ENCODE peak calls at places on chromosomes 11 and 22, in four cellular contexts. One of them, this sample, is unnamed.
A peak's percentile ranks its signal among the peaks of the same experiment; 100 is the strongest.

GRCh38 chr11:66172146-66172545 is 96.3 kb upstream of the RAB1B start:
- DNase-seq in neuronal stem cell: no peak
- DNase-seq in mesenchymal stem cell: peak; percentile 28
- DNase-seq in H1: no peak
- DNase-seq in this sample: peak; percentile 27

GRCh38 chr11:19444231-19444630 is 203.5 kb upstream of the E2F8 start:
- DNase-seq in H1: no peak
- DNase-seq in mesenchymal stem cell: peak; percentile 18
- DNase-seq in neuronal stem cell: no peak
- DNase-seq in this sample: no peak

GRCh38 chr11:93921695-93922468 is 71.5 kb upstream of the VSTM5 start:
- DNase-seq in mesenchymal stem cell: peak; percentile 68
- DNase-seq in H1: peak; percentile 71
- DNase-seq in neuronal stem cell: peak; percentile 54
- DNase-seq in this sample: peak; percentile 57

GRCh38 chr11:22342599-22343138 is 4.5 kb downstream of the SLC17A6 start:
- DNase-seq in H1: no peak
- DNase-seq in mesenchymal stem cell: no peak
- DNase-seq in neuronal stem cell: no peak
- DNase-seq in this sample: no peak

GRCh38 chr11:27153136-27153535 is 112.5 kb downstream of the BBOX1 start:
- DNase-seq in mesenchymal stem cell: no peak
- DNase-seq in neuronal stem cell: no peak
- DNase-seq in H1: no peak
- DNase-seq in this sample: no peak

GRCh38 chr11:77126861-77127673 is 979 bp upstream of the MYO7A start:
- DNase-seq in neuronal stem cell: peak; percentile 64
- DNase-seq in mesenchymal stem cell: peak; percentile 69
- DNase-seq in H1: peak; percentile 89
- DNase-seq in this sample: peak; percentile 50

GRCh38 chr11:69086152-69086551 is 37.4 kb downstream of the TPCN2 start:
- DNase-seq in neuronal stem cell: no peak
- DNase-seq in H1: no peak
- DNase-seq in mesenchymal stem cell: no peak
- DNase-seq in this sample: no peak

GRCh38 chr11:70176940-70177689 is 26.0 kb upstream of the FADD start:
- DNase-seq in mesenchymal stem cell: peak; percentile 25
- DNase-seq in H1: peak; percentile 97
- DNase-seq in neuronal stem cell: no peak
- DNase-seq in this sample: peak; percentile 18

GRCh38 chr11:45921561-45922424 is 663 bp upstream of the LARGE2 start:
- DNase-seq in mesenchymal stem cell: no peak
- DNase-seq in H1: peak; percentile 94
- DNase-seq in neuronal stem cell: peak; percentile 65
- DNase-seq in this sample: peak; percentile 51

GRCh38 chr22:48488149-48488551 is 1339.5 kb downstream of the BRD1 start:
- DNase-seq in mesenchymal stem cell: no peak
- DNase-seq in neuronal stem cell: no peak
- DNase-seq in H1: no peak
- DNase-seq in this sample: no peak

GRCh38 chr22:17743661-17744411 is 30.4 kb downstream of the BID start:
- DNase-seq in H1: no peak
- DNase-seq in neuronal stem cell: no peak
- DNase-seq in mesenchymal stem cell: no peak
- DNase-seq in this sample: no peak

GRCh38 chr11:110903830-110904229 is 191.6 kb upstream of the ARHGAP20 start:
- DNase-seq in H1: no peak
- DNase-seq in mesenchymal stem cell: peak; percentile 6
- DNase-seq in neuronal stem cell: no peak
- DNase-seq in this sample: no peak

GRCh38 chr11:9459573-9460321 is 1.1 kb upstream of the ZNF143 start:
- DNase-seq in H1: no peak
- DNase-seq in neuronal stem cell: peak; percentile 17
- DNase-seq in mesenchymal stem cell: peak; percentile 60
- DNase-seq in this sample: peak; percentile 53

GRCh38 chr11:102121329-102121728 is 11.1 kb downstream of the YAP1 start:
- DNase-seq in mesenchymal stem cell: peak; percentile 48
- DNase-seq in H1: no peak
- DNase-seq in neuronal stem cell: no peak
- DNase-seq in this sample: no peak

GRCh38 chr22:19605508-19606331 is 81.5 kb upstream of the CLDN5 start:
- DNase-seq in mesenchymal stem cell: no peak
- DNase-seq in H1: no peak
- DNase-seq in neuronal stem cell: no peak
- DNase-seq in this sample: no peak

GRCh38 chr11:67503119-67504022 is 1.8 kb downstream of the PITPNM1 start:
- DNase-seq in neuronal stem cell: no peak
- DNase-seq in mesenchymal stem cell: no peak
- DNase-seq in H1: no peak
- DNase-seq in this sample: no peak

GRCh38 chr22:28129319-28129962 is 210.4 kb upstream of the PITPNB start:
- DNase-seq in mesenchymal stem cell: no peak
- DNase-seq in H1: no peak
- DNase-seq in neuronal stem cell: no peak
- DNase-seq in this sample: peak; percentile 17

DNA sequence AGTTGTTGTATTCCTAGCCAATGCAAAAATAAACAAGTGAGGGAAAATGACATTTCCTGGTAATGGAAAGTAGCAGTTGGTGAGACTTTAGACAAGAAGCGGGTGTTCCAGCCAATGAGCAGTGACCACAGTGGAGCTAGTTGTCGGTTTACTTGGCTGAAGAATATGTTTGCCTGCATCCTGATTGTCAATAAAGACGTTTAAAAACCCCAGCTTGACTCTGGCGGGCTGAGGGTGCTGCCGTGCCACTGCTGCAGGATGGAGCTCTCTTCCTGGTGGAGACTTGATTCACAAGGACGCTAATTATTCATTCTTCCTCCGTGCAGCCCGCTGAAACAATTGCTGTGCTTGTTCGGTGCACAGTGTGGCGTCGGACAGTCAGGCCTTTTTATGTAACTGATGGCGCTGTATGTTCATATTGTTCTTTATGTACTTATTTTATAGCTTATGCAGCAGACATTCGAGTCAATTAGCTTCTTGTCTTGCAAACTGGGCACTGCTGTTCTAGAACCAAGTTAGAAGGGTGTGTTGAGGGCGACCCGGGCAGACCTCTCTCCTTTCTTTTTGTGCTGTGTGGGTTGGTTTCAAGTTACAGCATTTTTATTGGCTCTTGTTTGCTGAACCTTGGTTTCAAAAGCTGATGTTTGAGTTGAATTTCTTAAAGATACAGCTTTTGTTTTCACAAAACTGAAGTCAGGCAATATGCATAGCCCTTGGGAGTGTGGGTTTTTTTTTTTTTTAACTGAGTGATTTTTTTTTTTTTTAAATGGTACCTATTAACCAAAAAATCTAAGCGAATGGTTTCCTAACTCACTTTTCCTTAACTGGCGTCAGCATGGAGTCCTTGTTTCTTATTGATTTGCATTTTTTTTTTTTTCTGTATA is 153.9 kb downstream of the TEAD1 start:
- DNase-seq in H1: no peak
- DNase-seq in neuronal stem cell: peak; percentile 73
- DNase-seq in mesenchymal stem cell: peak; percentile 86
- DNase-seq in this sample: no peak
- H3K23ac ChIP-seq in H1: no peak overlapping the region
- H3K23ac ChIP-seq in neuronal stem cell: no peak overlapping the region
- H3K23ac ChIP-seq in mesenchymal stem cell: no peak overlapping the region
- H3K23ac ChIP-seq in this sample: no peak overlapping the region

DNA sequence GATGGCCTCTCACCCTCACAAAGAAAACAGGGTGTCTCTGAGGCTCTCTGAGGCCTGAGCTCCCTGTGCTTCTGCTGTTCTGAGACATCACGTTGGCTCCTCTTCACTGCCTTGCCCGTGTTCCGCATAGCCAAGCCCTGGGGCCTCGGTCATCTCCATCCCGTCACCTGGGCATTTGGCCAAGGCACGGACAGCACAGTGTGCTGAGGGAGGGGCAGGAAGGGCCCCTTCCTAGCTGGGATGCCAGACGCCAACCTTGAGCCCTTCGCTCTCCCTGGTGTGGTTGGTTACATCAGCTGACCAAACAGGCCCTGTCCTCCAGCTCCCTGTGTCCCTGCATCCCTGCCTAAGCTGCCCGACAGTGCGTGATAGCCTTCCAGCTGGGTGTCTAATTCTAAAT is 25.9 kb downstream of the MOV10L1 start:
- DNase-seq in neuronal stem cell: no peak
- DNase-seq in H1: no peak
- DNase-seq in mesenchymal stem cell: no peak
- DNase-seq in this sample: no peak
- H2BK120ac ChIP-seq in neuronal stem cell: no peak overlapping the region
- H2BK120ac ChIP-seq in H1: no peak overlapping the region
- H2BK120ac ChIP-seq in mesenchymal stem cell: peak overlapping the region; percentile 85
- H2BK120ac ChIP-seq in this sample: peak overlapping the region; percentile 9

GRCh38 chr22:21858025-21858764 is 9.2 kb downstream of the MAPK1 start:
- DNase-seq in H1: no peak
- DNase-seq in neuronal stem cell: no peak
- DNase-seq in mesenchymal stem cell: no peak
- DNase-seq in this sample: no peak
- H4K91ac ChIP-seq in H1: no peak overlapping the region
- H4K91ac ChIP-seq in neuronal stem cell: no peak overlapping the region
- H4K91ac ChIP-seq in mesenchymal stem cell: no peak overlapping the region
- H4K91ac ChIP-seq in this sample: no peak overlapping the region

GRCh38 chr11:44566952-44567875 is 1.8 kb downstream of the CD82 start:
- DNase-seq in neuronal stem cell: no peak
- DNase-seq in H1: no peak
- DNase-seq in mesenchymal stem cell: peak; percentile 59
- DNase-seq in this sample: no peak
- H3K23ac ChIP-seq in neuronal stem cell: no peak overlapping the region
- H3K23ac ChIP-seq in H1: no peak overlapping the region
- H3K23ac ChIP-seq in mesenchymal stem cell: no peak overlapping the region
- H3K23ac ChIP-seq in this sample: no peak overlapping the region

GRCh38 chr11:128187829-128188228 is 399.5 kb downstream of the ETS1 start:
- DNase-seq in neuronal stem cell: no peak
- DNase-seq in H1: no peak
- DNase-seq in mesenchymal stem cell: no peak
- DNase-seq in this sample: no peak
- H2BK120ac ChIP-seq in neuronal stem cell: no peak overlapping the region
- H2BK120ac ChIP-seq in H1: no peak overlapping the region
- H2BK120ac ChIP-seq in mesenchymal stem cell: no peak overlapping the region
- H2BK120ac ChIP-seq in this sample: peak overlapping the region; percentile 10